ENCODE peak calls at places on chromosomes 13 and 19, in eight cellular contexts. Y is CD8-positive, alpha-beta memory T cell; J is pancreas; F is right cardiac atrium; W is neuronal stem cell; S is brain microvascular endothelial cell; G is ovary; H is Panc1. M is an unnamed sample.

GRCh38 chr13:93552596-93552995 is 326.0 kb downstream of the GPC6 start:
- DNase-seq in Y (no peak), J (no peak), F (no peak), W (no peak), S (no peak), G (no peak), H (no peak), M (no peak)

GRCh38 chr13:48493076-48493765 is 39.7 kb downstream of the RCBTB2 start:
- DNase-seq in Y (no peak), J (no peak), F (no peak), W (no peak), S (no peak), G (no peak), H (no peak), M (no peak)

GRCh38 chr13:98105929-98106336 is 37.0 kb upstream of the FARP1 start:
- DNase-seq in Y (no peak), J (no peak), F (peak; percentile 26), W (no peak), S (peak; percentile 64), G (no peak), H (no peak), M (no peak)

GRCh38 chr13:114132419-114133121 is at the start of gene RASA3:
- DNase-seq in Y (peak; percentile 61), J (peak; percentile 71), F (peak; percentile 83), W (peak; percentile 84), S (peak; percentile 52), G (peak; percentile 71), H (no peak), M (no peak)

GRCh38 chr13:66407159-66407558 is 823.0 kb downstream of the PCDH9 start:
- DNase-seq in Y (no peak), J (no peak), F (no peak), W (peak; percentile 27), S (no peak), G (no peak), H (no peak), M (no peak)

GRCh38 chr13:48497669-48498068 is 35.2 kb downstream of the RCBTB2 start:
- DNase-seq in Y (no peak), J (no peak), F (no peak), W (no peak), S (no peak), G (no peak), H (no peak), M (no peak)

GRCh38 chr19:1355258-1355973 is 28.3 kb upstream of the NDUFS7 start:
- DNase-seq in Y (no peak), J (no peak), F (no peak), W (no peak), S (no peak), G (no peak), H (no peak), M (no peak)

GRCh38 chr19:6970021-6970420 is 51.2 kb downstream of the MBD3L2B start:
- DNase-seq in Y (no peak), J (no peak), F (no peak), W (no peak), S (no peak), G (no peak), H (no peak), M (no peak)

GRCh38 chr19:32539240-32539916 is 41.6 kb upstream of the PDCD5 start:
- DNase-seq in Y (no peak), J (no peak), F (no peak), W (no peak), S (no peak), G (no peak), H (no peak), M (no peak)

GRCh38 chr13:85974604-85975366 is 175.6 kb upstream of the SLITRK6 start:
- DNase-seq in Y (no peak), J (no peak), F (no peak), W (no peak), S (peak; percentile 7), G (no peak), H (no peak), M (no peak)

GRCh38 chr19:1503089-1503924 is 9.5 kb downstream of the ADAMTSL5 start:
- DNase-seq in Y (peak; percentile 51), J (no peak), F (peak; percentile 61), W (no peak), S (peak; percentile 14), G (peak; percentile 49), H (no peak), M (no peak)

GRCh38 chr19:51440846-51441409 is 17.3 kb downstream of the SIGLEC8 start:
- DNase-seq in Y (peak; percentile 20), J (no peak), F (no peak), W (no peak), S (no peak), G (no peak), H (no peak), M (no peak)

GRCh38 chr13:24313449-24313848 is 4.1 kb downstream of the C1QTNF9 start:
- DNase-seq in Y (no peak), J (no peak), F (no peak), W (no peak), S (peak; percentile 8), G (no peak), H (no peak), M (no peak)

GRCh38 chr19:46412034-46412982 is 1.1 kb downstream of the CCDC8 start:
- DNase-seq in Y (no peak), J (peak; percentile 32), F (no peak), W (no peak), S (no peak), G (no peak), H (no peak), M (no peak)
- H3K27ac ChIP-seq in Y (peak overlapping the region; percentile 73), J (peak overlapping the region; percentile 92), F (peak overlapping the region; percentile 80), W (no peak overlapping the region), S (no peak overlapping the region), G (peak overlapping the region; percentile 46), H (peak overlapping the region; percentile 65), M (peak overlapping the region; percentile 37)

GRCh38 chr19:43769256-43769655 is 11.5 kb downstream of the KCNN4 start:
- DNase-seq in Y (no peak), J (no peak), F (no peak), W (no peak), S (no peak), G (no peak), H (no peak), M (no peak)

GRCh38 chr19:43766755-43767043 is 11.9 kb upstream of the SMG9 start:
- DNase-seq in Y (no peak), J (no peak), F (no peak), W (no peak), S (no peak), G (no peak), H (no peak), M (no peak)

GRCh38 chr19:43767316-43767715 is 12.6 kb upstream of the SMG9 start:
- DNase-seq in Y (no peak), J (no peak), F (no peak), W (no peak), S (no peak), G (no peak), H (no peak), M (no peak)

GRCh38 chr19:43768273-43769050 is 12.3 kb downstream of the KCNN4 start:
- DNase-seq in Y (no peak), J (no peak), F (peak; percentile 87), W (no peak), S (no peak), G (no peak), H (no peak), M (no peak)

DNA sequence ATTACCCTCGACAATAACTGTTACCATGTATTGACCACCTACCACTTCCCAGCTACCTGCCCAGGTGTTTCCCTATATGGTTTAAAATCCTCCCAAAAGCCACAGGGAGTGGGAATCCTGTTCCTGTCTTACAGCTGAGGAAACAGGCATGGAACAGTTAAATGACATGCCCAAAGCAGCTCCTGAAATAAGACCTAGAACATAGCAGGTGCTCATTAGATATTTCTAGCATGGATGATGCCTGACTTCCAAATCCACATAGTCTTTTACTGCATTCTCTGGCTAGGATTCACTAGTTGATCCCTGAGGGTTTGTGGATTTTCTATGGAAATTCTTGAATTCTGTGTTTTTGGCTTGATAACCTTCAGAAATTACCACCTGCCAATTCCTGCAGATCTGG is 13.0 kb downstream of the KCNN4 start:
- DNase-seq in Y (no peak), J (no peak), F (no peak), W (no peak), S (no peak), G (no peak), H (no peak), M (no peak)
- H3K27ac ChIP-seq in Y (no peak overlapping the region), J (no peak overlapping the region), F (no peak overlapping the region), W (no peak overlapping the region), S (no peak overlapping the region), G (no peak overlapping the region), H (peak overlapping the region; percentile 39), M (no peak overlapping the region)

DNA sequence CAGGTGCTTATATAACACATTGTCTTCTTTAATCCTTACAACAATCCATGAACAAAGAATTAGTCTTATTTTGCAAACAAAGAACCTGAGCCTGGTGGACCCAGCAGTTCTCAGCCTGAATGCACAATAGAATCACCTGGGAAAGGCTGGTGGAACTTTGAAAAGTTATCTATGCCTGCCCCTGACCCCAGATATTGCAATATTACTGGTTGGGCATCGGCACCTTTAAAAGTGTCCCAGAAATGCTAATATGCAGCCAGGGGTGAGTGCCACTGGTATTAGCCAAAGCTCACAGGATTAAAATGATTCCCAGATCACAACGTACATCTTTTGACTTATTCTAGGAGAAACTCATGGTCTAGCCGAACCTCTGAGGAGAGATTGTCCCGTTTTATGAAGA is 268.8 kb downstream of the KLF5 start:
- DNase-seq in Y (no peak), J (no peak), F (no peak), W (no peak), S (no peak), G (no peak), H (no peak), M (no peak)
- H3K27ac ChIP-seq in Y (no peak overlapping the region), J (no peak overlapping the region), F (no peak overlapping the region), W (no peak overlapping the region), S (no peak overlapping the region), G (no peak overlapping the region), H (no peak overlapping the region), M (no peak overlapping the region)

GRCh38 chr19:55321466-55321865 is 3.7 kb downstream of the TMEM150B start:
- DNase-seq in Y (no peak), J (no peak), F (no peak), W (no peak), S (no peak), G (no peak), H (no peak), M (no peak)

GRCh38 chr19:55324705-55325104 is 436 bp downstream of the TMEM150B start:
- DNase-seq in Y (no peak), J (no peak), F (no peak), W (no peak), S (no peak), G (no peak), H (no peak), M (no peak)

GRCh38 chr19:55320844-55321419 is 4.2 kb downstream of the TMEM150B start:
- DNase-seq in Y (no peak), J (no peak), F (no peak), W (no peak), S (no peak), G (no peak), H (no peak), M (no peak)

GRCh38 chr19:55325172-55325571 is at the start of gene TMEM150B:
- DNase-seq in Y (no peak), J (no peak), F (no peak), W (no peak), S (no peak), G (no peak), H (no peak), M (no peak)

DNA sequence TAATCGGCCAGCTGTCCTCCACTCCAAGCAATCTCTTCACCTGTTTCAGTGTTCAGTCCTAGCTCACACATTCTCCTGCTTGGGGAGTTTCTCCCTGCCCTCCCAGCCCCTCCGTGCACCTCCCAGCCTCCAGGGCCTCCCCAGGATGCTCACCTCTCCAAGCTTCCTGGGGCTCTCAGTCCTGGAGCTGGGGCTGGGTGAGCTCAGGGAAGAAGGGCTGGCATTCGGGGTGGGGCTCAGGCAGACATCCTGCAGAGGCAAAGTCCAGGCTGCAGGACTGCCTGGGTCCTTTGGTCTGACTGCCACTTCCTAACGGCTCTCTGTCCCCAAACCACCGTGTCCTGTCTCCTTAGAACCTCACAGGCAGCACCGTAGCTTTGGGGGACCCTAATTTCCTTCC is 2.6 kb downstream of the TMEM150B start:
- DNase-seq in Y (no peak), J (no peak), F (no peak), W (no peak), S (no peak), G (no peak), H (no peak), M (no peak)
- H3K27ac ChIP-seq in Y (no peak overlapping the region), J (no peak overlapping the region), F (no peak overlapping the region), W (no peak overlapping the region), S (no peak overlapping the region), G (no peak overlapping the region), H (no peak overlapping the region), M (no peak overlapping the region)

M was measured in epithelial cell of prostate.